ENCODE peak calls at places on chromosome 14, in five cellular contexts. One of them, this sample, is unnamed.

GRCh38 chr14:86625637-86626036 is 1095.7 kb downstream of the FLRT2 start:
- DNase-seq in HepG2: no peak
- DNase-seq in K562: no peak
- DNase-seq in GM12878: no peak
- DNase-seq in SK-N-SH: no peak
- DNase-seq in this sample: no peak

GRCh38 chr14:77111021-77111420 is 13.0 kb downstream of the CIPC start:
- DNase-seq in GM12878: no peak
- DNase-seq in HepG2: no peak
- DNase-seq in K562: no peak
- DNase-seq in SK-N-SH: no peak
- DNase-seq in this sample: no peak

GRCh38 chr14:58979325-58979724 is 209.1 kb upstream of the DAAM1 start:
- DNase-seq in K562: no peak
- DNase-seq in HepG2: no peak
- DNase-seq in GM12878: no peak
- DNase-seq in SK-N-SH: no peak
- DNase-seq in this sample: no peak

GRCh38 chr14:72665259-72665658 is 228.6 kb downstream of the DPF3 start:
- DNase-seq in GM12878: no peak
- DNase-seq in K562: no peak
- DNase-seq in HepG2: peak
- DNase-seq in SK-N-SH: no peak
- DNase-seq in this sample: no peak

GRCh38 chr14:20578325-20578724 is 9.5 kb downstream of the RNASE11 start:
- DNase-seq in HepG2: no peak
- DNase-seq in K562: no peak
- DNase-seq in GM12878: no peak
- DNase-seq in SK-N-SH: no peak
- DNase-seq in this sample: no peak

GRCh38 chr14:75566321-75566720 is 12.1 kb upstream of the FLVCR2 start:
- DNase-seq in SK-N-SH: no peak
- DNase-seq in K562: no peak
- DNase-seq in GM12878: no peak
- DNase-seq in HepG2: no peak
- DNase-seq in this sample: no peak

GRCh38 chr14:93132472-93133065 is 16.8 kb upstream of the ITPK1 start:
- DNase-seq in HepG2: peak
- DNase-seq in K562: no peak
- DNase-seq in SK-N-SH: peak
- DNase-seq in GM12878: no peak
- DNase-seq in this sample: peak

GRCh38 chr14:21023817-21024667 is 819 bp downstream of the NDRG2 start:
- DNase-seq in K562: no peak
- DNase-seq in HepG2: peak
- DNase-seq in SK-N-SH: no peak
- DNase-seq in GM12878: no peak
- DNase-seq in this sample: no peak

GRCh38 chr14:29463727-29464370 is 463.8 kb downstream of the PRKD1 start:
- DNase-seq in K562: no peak
- DNase-seq in GM12878: no peak
- DNase-seq in SK-N-SH: no peak
- DNase-seq in HepG2: no peak
- DNase-seq in this sample: peak

GRCh38 chr14:60707858-60708257 is 16.3 kb downstream of the SIX4 start:
- DNase-seq in HepG2: no peak
- DNase-seq in GM12878: no peak
- DNase-seq in K562: no peak
- DNase-seq in SK-N-SH: no peak
- DNase-seq in this sample: peak

GRCh38 chr14:57833304-57833703 is 32.6 kb downstream of the SLC35F4 start:
- DNase-seq in HepG2: no peak
- DNase-seq in GM12878: no peak
- DNase-seq in K562: no peak
- DNase-seq in SK-N-SH: no peak
- DNase-seq in this sample: no peak

GRCh38 chr14:42224053-42224888 is 617.6 kb downstream of the LRFN5 start:
- DNase-seq in GM12878: peak
- DNase-seq in K562: peak
- DNase-seq in HepG2: peak
- DNase-seq in SK-N-SH: peak
- DNase-seq in this sample: peak

GRCh38 chr14:52801014-52801708 is 9.8 kb upstream of the GNPNAT1 start:
- DNase-seq in HepG2: no peak
- DNase-seq in GM12878: no peak
- DNase-seq in K562: no peak
- DNase-seq in SK-N-SH: no peak
- DNase-seq in this sample: no peak

GRCh38 chr14:60684203-60684602 is 34.9 kb upstream of the SIX1 start:
- DNase-seq in SK-N-SH: no peak
- DNase-seq in K562: no peak
- DNase-seq in GM12878: no peak
- DNase-seq in HepG2: peak
- DNase-seq in this sample: no peak

GRCh38 chr14:63504628-63505027 is 38.5 kb downstream of the PPP2R5E start:
- DNase-seq in K562: no peak
- DNase-seq in HepG2: no peak
- DNase-seq in GM12878: no peak
- DNase-seq in SK-N-SH: no peak
- DNase-seq in this sample: no peak

GRCh38 chr14:69044296-69044695 is 65.2 kb upstream of the ACTN1 start:
- DNase-seq in K562: no peak
- DNase-seq in GM12878: no peak
- DNase-seq in SK-N-SH: no peak
- DNase-seq in HepG2: no peak
- DNase-seq in this sample: no peak

GRCh38 chr14:69043598-69044267 is 64.6 kb upstream of the ACTN1 start:
- DNase-seq in SK-N-SH: no peak
- DNase-seq in K562: no peak
- DNase-seq in GM12878: no peak
- DNase-seq in HepG2: no peak
- DNase-seq in this sample: no peak

GRCh38 chr14:69045857-69046351 is 66.8 kb upstream of the ACTN1 start:
- DNase-seq in K562: no peak
- DNase-seq in GM12878: no peak
- DNase-seq in SK-N-SH: no peak
- DNase-seq in HepG2: no peak
- DNase-seq in this sample: no peak

GRCh38 chr14:69046468-69046867 is 67.4 kb upstream of the ACTN1 start:
- DNase-seq in SK-N-SH: no peak
- DNase-seq in HepG2: no peak
- DNase-seq in GM12878: no peak
- DNase-seq in K562: no peak
- DNase-seq in this sample: no peak

GRCh38 chr14:69044965-69045555 is 66.0 kb upstream of the ACTN1 start:
- DNase-seq in GM12878: no peak
- DNase-seq in HepG2: no peak
- DNase-seq in K562: no peak
- DNase-seq in SK-N-SH: no peak
- DNase-seq in this sample: no peak
- TF ChIP-seq FOXM1 in GM12878: no peak
- TF ChIP-seq FOXM1 in HepG2: no peak
- TF ChIP-seq FOXM1 in K562: no peak
- TF ChIP-seq FOXM1 in SK-N-SH: no peak
- TF ChIP-seq FOXM1 in this sample: no peak

GRCh38 chr14:62027958-62028357 is 265.7 kb downstream of the SNAPC1 start:
- DNase-seq in GM12878: no peak
- DNase-seq in K562: no peak
- DNase-seq in SK-N-SH: no peak
- DNase-seq in HepG2: no peak
- DNase-seq in this sample: no peak
- TF ChIP-seq FOXM1 in GM12878: no peak
- TF ChIP-seq FOXM1 in K562: no peak
- TF ChIP-seq FOXM1 in SK-N-SH: no peak
- TF ChIP-seq FOXM1 in HepG2: no peak
- TF ChIP-seq FOXM1 in this sample: no peak

GRCh38 chr14:69398053-69398817 is at the start of the genes ERH and SLC39A9:
- DNase-seq in SK-N-SH: peak
- DNase-seq in GM12878: peak
- DNase-seq in K562: peak
- DNase-seq in HepG2: peak
- DNase-seq in this sample: peak
- TF ChIP-seq FOXM1 in SK-N-SH: no peak
- TF ChIP-seq FOXM1 in GM12878: no peak
- TF ChIP-seq FOXM1 in K562: no peak
- TF ChIP-seq FOXM1 in HepG2: no peak
- TF ChIP-seq FOXM1 in this sample: no peak

GRCh38 chr14:65792208-65792905 is 379.8 kb downstream of the FUT8 start:
- DNase-seq in K562: no peak
- DNase-seq in GM12878: no peak
- DNase-seq in SK-N-SH: peak
- DNase-seq in HepG2: no peak
- DNase-seq in this sample: no peak
- TF ChIP-seq FOXM1 in K562: no peak
- TF ChIP-seq FOXM1 in GM12878: no peak
- TF ChIP-seq FOXM1 in SK-N-SH: no peak
- TF ChIP-seq FOXM1 in HepG2: no peak
- TF ChIP-seq FOXM1 in this sample: no peak

GRCh38 chr14:91866061-91866460 is 1.3 kb downstream of the TC2N start:
- DNase-seq in K562: no peak
- DNase-seq in GM12878: no peak
- DNase-seq in SK-N-SH: no peak
- DNase-seq in HepG2: no peak
- DNase-seq in this sample: no peak
- TF ChIP-seq FOXM1 in K562: no peak
- TF ChIP-seq FOXM1 in GM12878: no peak
- TF ChIP-seq FOXM1 in SK-N-SH: no peak
- TF ChIP-seq FOXM1 in HepG2: no peak
- TF ChIP-seq FOXM1 in this sample: no peak

This sample was measured in HEK293T.